ENCODE peak calls at places on chromosomes 4 and X, in eight cellular contexts. V, X, W, Q, A, N, K and R are unnamed samples.

GRCh38 chr4:138045036-138045435 is 197.1 kb downstream of the SLC7A11 start:
- DNase-seq in X (peak; percentile 69), Q (no peak), A (no peak), V (no peak), W (no peak), K (no peak), N (no peak), R (no peak)

GRCh38 chr4:7347981-7348380 is 86.7 kb downstream of the PSAPL1 start:
- DNase-seq in K (no peak), N (no peak), X (peak; percentile 69), Q (no peak), V (no peak), A (no peak), W (no peak), R (peak; percentile 23)

GRCh38 chrX:77014655-77015377 is 432.4 kb upstream of the FGF16 start:
- DNase-seq in A (no peak), N (peak; percentile 56), W (peak; percentile 92), Q (no peak), X (no peak), V (peak; percentile 57), K (peak; percentile 72), R (no peak)

GRCh38 chr4:184310171-184310567 is 92.5 kb upstream of the ENPP6 start:
- DNase-seq in A (peak; percentile 79), X (no peak), W (no peak), Q (no peak), K (peak; percentile 69), N (no peak), V (peak; percentile 73), R (no peak)

GRCh38 chr4:35885081-35885480 is 359.2 kb downstream of the ARAP2 start:
- DNase-seq in K (no peak), X (no peak), Q (no peak), V (no peak), W (no peak), N (no peak), A (no peak), R (no peak)

GRCh38 chrX:70479197-70479969 is 34.7 kb downstream of the DLG3 start:
- DNase-seq in A (no peak), W (no peak), N (no peak), X (peak; percentile 54), K (no peak), V (no peak), Q (no peak), R (peak; percentile 74)

GRCh38 chrX:120604359-120604782 is 470 bp downstream of the MCTS1 start:
- DNase-seq in V (peak; percentile 63), W (peak; percentile 17), Q (no peak), N (peak; percentile 13), X (peak; percentile 75), A (peak; percentile 18), K (no peak), R (peak; percentile 36)

GRCh38 chrX:2187352-2188115 is 313.2 kb downstream of the DHRSX start:
- DNase-seq in N (no peak), Q (no peak), X (no peak), K (no peak), A (no peak), V (no peak), W (no peak), R (no peak)

GRCh38 chr4:98662619-98663225 is 4.3 kb upstream of the TSPAN5 start:
- DNase-seq in A (no peak), K (peak; percentile 88), Q (no peak), V (no peak), X (peak; percentile 62), W (peak; percentile 63), N (peak; percentile 20), R (no peak)

GRCh38 chr4:86416081-86416480 is 56.2 kb upstream of the MAPK10 start:
- DNase-seq in X (no peak), A (no peak), W (no peak), Q (no peak), K (no peak), V (no peak), N (no peak), R (no peak)

GRCh38 chrX:35115205-35115604 is 172.6 kb downstream of the FAM47B start:
- DNase-seq in V (no peak), X (peak; percentile 45), N (no peak), W (no peak), A (no peak), Q (no peak), K (no peak), R (peak; percentile 68)

GRCh38 chrX:119686087-119686639 is 6.8 kb downstream of the SEPTIN6 start:
- DNase-seq in A (peak; percentile 75), V (peak; percentile 84), Q (peak; percentile 18), K (no peak), W (no peak), X (peak; percentile 70), N (peak; percentile 49), R (no peak)

GRCh38 chr4:96483308-96484030 is 643.6 kb downstream of the PDHA2 start:
- DNase-seq in Q (no peak), X (no peak), V (no peak), K (peak; percentile 78), W (peak; percentile 12), A (no peak), N (no peak), R (no peak)

GRCh38 chr4:39942507-39942906 is 35.2 kb downstream of the PDS5A start:
- DNase-seq in K (no peak), A (peak; percentile 42), N (no peak), V (no peak), W (no peak), X (no peak), Q (no peak), R (no peak)

GRCh38 chr4:118968006-118968405 is 79.4 kb downstream of the SYNPO2 start:
- DNase-seq in X (peak; percentile 91), W (peak; percentile 18), V (peak; percentile 40), K (peak; percentile 79), N (no peak), Q (peak; percentile 41), A (peak; percentile 52), R (peak; percentile 64)

DNA sequence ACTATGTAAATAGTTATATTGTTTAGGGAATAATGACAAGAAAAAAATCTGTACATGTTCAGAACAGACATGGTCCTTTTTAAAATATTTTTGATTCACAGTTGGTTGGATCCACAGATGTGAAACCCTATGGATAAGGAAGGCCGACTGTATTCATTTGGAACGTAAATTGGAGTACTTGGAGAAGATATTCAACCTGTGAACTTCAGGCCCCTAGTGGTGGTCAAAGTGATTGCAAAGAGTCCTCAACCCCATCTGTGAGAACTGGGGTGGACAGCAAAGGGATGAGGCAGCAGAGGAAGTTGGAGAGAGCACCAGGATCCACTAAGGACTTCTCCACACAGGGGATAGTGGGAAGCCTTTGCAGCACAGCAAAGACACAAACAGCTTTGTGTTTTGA is 6.2 kb upstream of the CXCL13 start:
- DNase-seq in W (peak; percentile 34), X (peak; percentile 50), N (no peak), K (peak; percentile 72), Q (no peak), V (peak; percentile 28), A (no peak), R (peak; percentile 45)
- TF ChIP-seq CTCF in W (peak; percentile 66), X (peak; percentile 87), N (peak; percentile 72), K (peak; percentile 77), Q (peak; percentile 30), V (peak; percentile 77), A (peak; percentile 64), R (peak; percentile 80)

DNA sequence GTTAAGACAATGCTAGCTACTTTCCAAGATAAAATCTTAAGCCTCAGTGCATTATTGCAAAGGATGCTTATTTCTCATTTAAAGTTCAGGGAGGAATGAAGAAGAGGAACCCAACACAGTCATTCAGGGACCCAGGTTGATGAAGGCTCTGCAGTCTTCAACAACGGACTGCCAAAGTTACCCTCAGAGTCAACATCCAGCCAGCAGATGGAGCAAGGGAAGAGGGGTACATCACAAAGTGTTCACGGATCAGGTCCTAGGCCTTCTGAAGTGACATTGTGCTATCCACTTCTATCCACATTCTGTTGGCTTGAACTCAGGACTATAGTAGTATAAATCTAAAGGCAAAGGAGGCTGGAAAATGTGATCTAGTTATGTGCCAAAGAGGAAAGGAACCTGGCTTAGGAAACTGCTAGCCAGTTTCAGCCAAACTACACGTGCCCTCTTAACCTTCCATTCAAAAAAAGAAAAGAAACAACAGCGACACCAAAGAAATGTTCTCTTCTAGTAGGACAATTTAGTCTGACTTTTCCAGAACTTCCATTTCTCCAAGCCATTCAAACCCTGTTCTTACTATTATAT is 28.8 kb downstream of the NKX6-1 start:
- DNase-seq in N (no peak), W (peak; percentile 20), Q (no peak), X (no peak), A (no peak), K (peak; percentile 71), V (peak; percentile 1), R (no peak)
- TF ChIP-seq CTCF in N (no peak), W (peak; percentile 37), Q (no peak), X (peak; percentile 41), A (peak; percentile 40), K (peak; percentile 72), V (peak; percentile 46), R (peak; percentile 29)

DNA sequence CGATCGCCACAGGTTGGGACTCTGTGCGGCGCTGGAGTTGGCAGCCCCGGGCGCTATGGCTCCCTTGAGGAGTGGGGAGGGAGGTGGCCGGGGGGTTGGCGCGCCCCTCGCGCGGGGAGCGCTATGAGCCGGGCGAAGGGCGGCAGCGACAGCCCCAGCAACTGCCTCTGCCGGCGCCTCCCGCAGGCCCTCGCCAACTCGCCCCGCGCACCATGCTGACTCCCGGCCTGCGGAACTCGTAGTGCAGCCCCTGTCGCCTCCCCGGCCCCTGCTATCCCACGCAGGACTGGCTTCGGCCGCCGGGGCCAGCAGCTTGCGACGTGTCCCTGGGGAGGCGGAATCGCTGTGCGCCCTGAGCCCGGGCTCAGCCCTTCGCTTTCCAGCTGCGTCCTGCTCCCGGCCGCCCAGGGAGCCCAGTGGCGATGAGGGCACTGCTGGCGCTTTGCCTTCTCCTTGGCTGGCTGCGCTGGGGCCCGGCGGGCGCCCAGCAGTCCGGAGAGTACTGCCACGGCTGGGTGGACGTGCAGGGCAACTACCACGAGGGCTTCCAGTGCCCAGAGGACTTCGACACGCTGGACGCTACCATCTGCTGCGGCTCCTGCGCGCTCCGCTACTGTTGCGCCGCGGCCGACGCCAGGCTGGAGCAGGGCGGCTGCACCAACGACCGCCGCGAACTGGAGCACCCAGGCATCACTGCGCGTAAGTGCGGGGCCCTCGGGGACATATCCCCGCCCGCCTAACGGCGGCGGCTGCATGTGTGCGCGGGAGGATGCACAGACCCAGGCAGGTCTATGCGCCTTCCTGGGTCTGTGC is 553 bp downstream of the SHISA3 start:
- DNase-seq in N (peak; percentile 65), A (peak; percentile 69), X (no peak), V (peak; percentile 17), K (peak; percentile 83), Q (peak; percentile 24), W (peak; percentile 77), R (no peak)
- TF ChIP-seq CTCF in N (no peak), A (no peak), X (no peak), V (no peak), K (no peak), Q (no peak), W (no peak), R (no peak)

GRCh38 chrX:136607236-136607635 is 40.7 kb upstream of the CD40LG start:
- DNase-seq in W (no peak), A (no peak), N (no peak), Q (no peak), K (no peak), X (no peak), V (no peak), R (no peak)

DNA sequence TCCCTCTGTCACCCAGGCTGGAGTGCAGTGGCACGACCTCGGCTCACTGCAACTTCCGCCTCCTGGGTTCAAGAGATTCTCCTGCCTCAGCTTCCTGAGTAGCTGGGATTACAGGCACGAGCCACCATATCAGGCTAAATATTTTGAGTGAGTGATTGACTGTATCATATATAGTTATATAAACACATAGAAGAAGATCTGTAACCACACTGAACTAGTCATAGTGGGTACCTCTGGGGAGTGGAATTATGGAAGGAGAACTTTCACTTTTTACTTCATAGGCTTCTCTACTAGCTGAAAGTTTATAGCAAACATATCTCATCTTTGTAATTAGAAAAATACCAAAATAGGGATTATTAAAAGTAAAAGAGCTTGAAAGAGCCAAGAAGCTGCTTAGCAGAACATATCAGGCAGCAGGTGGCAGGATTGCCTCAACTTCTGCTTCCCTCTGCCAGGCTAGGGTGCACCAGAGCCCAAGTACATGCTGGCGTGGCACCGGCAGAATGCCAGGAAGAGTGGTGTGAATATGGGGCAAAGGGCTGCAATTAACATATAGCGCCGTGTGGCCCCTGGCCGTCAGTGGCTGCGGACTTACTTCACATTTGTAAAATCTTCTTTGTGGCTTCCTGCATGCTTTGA is 39.5 kb upstream of the CD40LG start:
- DNase-seq in X (peak; percentile 15), Q (peak; percentile 27), W (peak; percentile 42), A (no peak), N (no peak), V (peak; percentile 21), K (peak; percentile 68), R (no peak)
- TF ChIP-seq CTCF in X (peak; percentile 31), Q (peak; percentile 40), W (peak; percentile 53), A (peak; percentile 28), N (no peak), V (peak; percentile 60), K (peak; percentile 69), R (peak; percentile 47)